ENCODE peak calls at places on chromosomes 7 and 10, in eight cellular contexts. One of them, this sample, is unnamed.

GRCh38 chr7:65225422-65226006 is 148.1 kb upstream of the ZNF92 start:
- DNase-seq in adrenal gland: no peak
- DNase-seq in thoracic aorta: no peak
- DNase-seq in HCT116: no peak
- DNase-seq in fibroblast of lung: no peak
- DNase-seq in PC-3: no peak
- DNase-seq in pancreas: no peak
- DNase-seq in stomach: no peak
- DNase-seq in this sample: no peak

GRCh38 chr10:65544756-65545155 is 1381.1 kb upstream of the LRRTM3 start:
- DNase-seq in HCT116: no peak
- DNase-seq in pancreas: no peak
- DNase-seq in PC-3: no peak
- DNase-seq in thoracic aorta: no peak
- DNase-seq in stomach: no peak
- DNase-seq in fibroblast of lung: no peak
- DNase-seq in adrenal gland: no peak
- DNase-seq in this sample: no peak

GRCh38 chr7:96508371-96508770 is 186.5 kb upstream of the SLC25A13 start:
- DNase-seq in adrenal gland: no peak
- DNase-seq in HCT116: no peak
- DNase-seq in stomach: no peak
- DNase-seq in fibroblast of lung: peak; percentile 22
- DNase-seq in PC-3: peak; percentile 76
- DNase-seq in pancreas: no peak
- DNase-seq in thoracic aorta: no peak
- DNase-seq in this sample: peak; percentile 22

GRCh38 chr7:7212612-7213011 is 30.3 kb downstream of the C1GALT1 start:
- DNase-seq in adrenal gland: no peak
- DNase-seq in HCT116: no peak
- DNase-seq in thoracic aorta: no peak
- DNase-seq in pancreas: no peak
- DNase-seq in PC-3: no peak
- DNase-seq in fibroblast of lung: no peak
- DNase-seq in stomach: no peak
- DNase-seq in this sample: no peak

GRCh38 chr7:112437038-112437437 is 13.2 kb upstream of the IFRD1 start:
- DNase-seq in thoracic aorta: no peak
- DNase-seq in pancreas: no peak
- DNase-seq in adrenal gland: no peak
- DNase-seq in fibroblast of lung: no peak
- DNase-seq in PC-3: peak; percentile 55
- DNase-seq in stomach: no peak
- DNase-seq in HCT116: no peak
- DNase-seq in this sample: peak; percentile 71

GRCh38 chr7:81070956-81071355 is 152.1 kb upstream of the SEMA3C start:
- DNase-seq in stomach: no peak
- DNase-seq in thoracic aorta: no peak
- DNase-seq in HCT116: no peak
- DNase-seq in PC-3: no peak
- DNase-seq in pancreas: no peak
- DNase-seq in adrenal gland: no peak
- DNase-seq in fibroblast of lung: no peak
- DNase-seq in this sample: no peak

GRCh38 chr7:122203814-122204213 is 59.8 kb upstream of the AASS start:
- DNase-seq in thoracic aorta: no peak
- DNase-seq in adrenal gland: no peak
- DNase-seq in stomach: no peak
- DNase-seq in pancreas: no peak
- DNase-seq in fibroblast of lung: no peak
- DNase-seq in HCT116: no peak
- DNase-seq in PC-3: no peak
- DNase-seq in this sample: no peak

GRCh38 chr10:70745555-70745954 is 39.6 kb downstream of the TBATA start:
- DNase-seq in adrenal gland: no peak
- DNase-seq in stomach: no peak
- DNase-seq in PC-3: no peak
- DNase-seq in pancreas: no peak
- DNase-seq in thoracic aorta: no peak
- DNase-seq in HCT116: no peak
- DNase-seq in fibroblast of lung: no peak
- DNase-seq in this sample: no peak

GRCh38 chr7:30134011-30134410 is 775 bp upstream of the MTURN start:
- DNase-seq in thoracic aorta: no peak
- DNase-seq in fibroblast of lung: no peak
- DNase-seq in HCT116: no peak
- DNase-seq in PC-3: no peak
- DNase-seq in pancreas: no peak
- DNase-seq in stomach: no peak
- DNase-seq in adrenal gland: no peak
- DNase-seq in this sample: no peak

GRCh38 chr7:137789215-137789899 is 57.4 kb downstream of the DGKI start:
- DNase-seq in HCT116: no peak
- DNase-seq in thoracic aorta: no peak
- DNase-seq in pancreas: no peak
- DNase-seq in adrenal gland: no peak
- DNase-seq in PC-3: no peak
- DNase-seq in fibroblast of lung: no peak
- DNase-seq in stomach: no peak
- DNase-seq in this sample: peak; percentile 47

GRCh38 chr7:128697301-128697905 is 25.3 kb downstream of the GARIN1A start:
- DNase-seq in adrenal gland: peak; percentile 36
- DNase-seq in PC-3: no peak
- DNase-seq in HCT116: no peak
- DNase-seq in thoracic aorta: no peak
- DNase-seq in pancreas: no peak
- DNase-seq in fibroblast of lung: peak; percentile 74
- DNase-seq in stomach: peak; percentile 38
- DNase-seq in this sample: peak; percentile 36

GRCh38 chr10:84333864-84334451 is 5.6 kb downstream of the CCSER2 start:
- DNase-seq in fibroblast of lung: peak; percentile 21
- DNase-seq in HCT116: no peak
- DNase-seq in thoracic aorta: no peak
- DNase-seq in pancreas: no peak
- DNase-seq in PC-3: no peak
- DNase-seq in stomach: no peak
- DNase-seq in adrenal gland: no peak
- DNase-seq in this sample: no peak

GRCh38 chr10:117163061-117163953 is 25.2 kb upstream of the VAX1 start:
- DNase-seq in stomach: no peak
- DNase-seq in thoracic aorta: no peak
- DNase-seq in adrenal gland: no peak
- DNase-seq in PC-3: no peak
- DNase-seq in fibroblast of lung: no peak
- DNase-seq in HCT116: no peak
- DNase-seq in pancreas: no peak
- DNase-seq in this sample: no peak

GRCh38 chr10:52004342-52004949 is 305.1 kb upstream of the CSTF2T start:
- DNase-seq in thoracic aorta: no peak
- DNase-seq in pancreas: no peak
- DNase-seq in stomach: no peak
- DNase-seq in PC-3: peak; percentile 94
- DNase-seq in adrenal gland: no peak
- DNase-seq in fibroblast of lung: peak; percentile 69
- DNase-seq in HCT116: peak; percentile 22
- DNase-seq in this sample: peak; percentile 23

GRCh38 chr10:79610601-79611191 is at the start of gene SFTPA1:
- DNase-seq in fibroblast of lung: no peak
- DNase-seq in PC-3: no peak
- DNase-seq in HCT116: no peak
- DNase-seq in thoracic aorta: no peak
- DNase-seq in pancreas: no peak
- DNase-seq in adrenal gland: no peak
- DNase-seq in stomach: no peak
- DNase-seq in this sample: no peak

DNA sequence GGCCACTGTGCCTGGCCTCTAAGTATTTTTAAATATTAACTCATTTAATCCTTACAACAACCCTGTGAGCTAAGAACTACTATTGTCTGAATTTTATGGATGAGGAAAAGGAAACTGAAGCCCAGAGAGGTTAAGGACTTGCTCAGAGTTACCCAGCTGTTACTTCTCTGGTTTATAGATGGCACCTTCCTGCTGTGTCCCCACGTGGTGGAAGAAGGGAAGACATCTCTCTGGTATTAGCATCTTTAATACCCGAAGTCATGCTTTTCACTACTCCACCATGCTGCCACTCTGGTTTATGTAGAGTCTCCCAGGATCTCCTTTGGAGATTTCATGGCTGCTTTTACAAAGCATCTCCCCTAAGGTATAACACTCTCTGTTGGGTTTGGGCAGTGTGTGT is 105.5 kb upstream of the MKLN1 start:
- DNase-seq in HCT116: no peak
- DNase-seq in thoracic aorta: no peak
- DNase-seq in pancreas: no peak
- DNase-seq in fibroblast of lung: no peak
- DNase-seq in PC-3: no peak
- DNase-seq in stomach: no peak
- DNase-seq in adrenal gland: no peak
- DNase-seq in this sample: no peak
- TF ChIP-seq CTCF in HCT116: no peak
- TF ChIP-seq CTCF in thoracic aorta: no peak
- TF ChIP-seq CTCF in pancreas: no peak
- TF ChIP-seq CTCF in fibroblast of lung: no peak
- TF ChIP-seq CTCF in PC-3: peak; percentile 17
- TF ChIP-seq CTCF in stomach: no peak
- TF ChIP-seq CTCF in adrenal gland: no peak
- TF ChIP-seq CTCF in this sample: no peak

GRCh38 chr10:110646417-110647135 is 2.4 kb downstream of the RBM20 start:
- DNase-seq in PC-3: peak; percentile 13
- DNase-seq in pancreas: no peak
- DNase-seq in stomach: no peak
- DNase-seq in adrenal gland: no peak
- DNase-seq in thoracic aorta: no peak
- DNase-seq in HCT116: no peak
- DNase-seq in fibroblast of lung: no peak
- DNase-seq in this sample: no peak
- H3K27ac ChIP-seq in PC-3: peak overlapping the region; percentile 14
- H3K27ac ChIP-seq in pancreas: no peak overlapping the region
- H3K27ac ChIP-seq in stomach: no peak overlapping the region
- H3K27ac ChIP-seq in adrenal gland: no peak overlapping the region
- H3K27ac ChIP-seq in thoracic aorta: no peak overlapping the region
- H3K27ac ChIP-seq in HCT116: no peak overlapping the region
- H3K27ac ChIP-seq in fibroblast of lung: no peak overlapping the region
- H3K27ac ChIP-seq in this sample: no peak overlapping the region

GRCh38 chr10:14571866-14572507 is 202.7 kb downstream of the FAM107B start:
- DNase-seq in thoracic aorta: peak; percentile 41
- DNase-seq in adrenal gland: peak; percentile 47
- DNase-seq in PC-3: peak; percentile 72
- DNase-seq in pancreas: peak; percentile 87
- DNase-seq in fibroblast of lung: peak; percentile 55
- DNase-seq in HCT116: no peak
- DNase-seq in stomach: peak; percentile 92
- DNase-seq in this sample: peak; percentile 46
- H3K4me1 ChIP-seq in thoracic aorta: peaks cover 17% of the 10 kb centered on the region
- H3K4me1 ChIP-seq in adrenal gland: peaks cover 7% of the 10 kb centered on the region
- H3K4me1 ChIP-seq in PC-3: peaks cover 40% of the 10 kb centered on the region
- H3K4me1 ChIP-seq in pancreas: peaks cover 43% of the 10 kb centered on the region
- H3K4me1 ChIP-seq in fibroblast of lung: peaks cover 9% of the 10 kb centered on the region
- H3K4me1 ChIP-seq in HCT116: peaks cover 12% of the 10 kb centered on the region
- H3K4me1 ChIP-seq in stomach: peaks cover 95% of the 10 kb centered on the region
- H3K4me1 ChIP-seq in this sample: peaks cover 17% of the 10 kb centered on the region

DNA sequence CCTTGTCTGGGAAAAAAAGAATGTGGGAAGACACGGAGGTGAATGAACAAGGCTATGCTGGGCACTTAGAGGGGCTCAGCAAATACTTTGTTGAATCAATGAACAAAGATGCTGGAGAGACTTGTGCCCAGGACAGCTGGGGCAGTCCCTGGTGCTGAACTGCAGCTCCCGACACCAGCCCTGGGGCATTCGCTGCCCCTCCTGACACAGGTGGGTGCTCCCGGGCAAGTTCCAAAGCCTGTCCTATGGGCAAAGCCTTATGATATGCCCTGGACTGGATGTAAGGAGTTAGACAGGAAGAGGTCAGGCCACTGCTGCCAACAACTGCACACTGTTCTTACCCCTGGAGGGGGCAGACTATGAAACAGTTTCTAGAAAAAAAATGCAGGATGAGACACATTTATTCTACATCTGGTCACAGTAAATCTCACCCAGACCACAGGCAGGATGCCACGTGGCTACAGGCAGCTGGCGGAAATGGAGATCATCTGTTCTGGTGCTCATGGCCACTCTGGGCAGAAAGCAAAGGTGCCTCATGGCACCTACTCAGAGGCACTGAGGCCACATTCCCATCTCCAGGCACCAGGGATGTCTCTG is 21.9 kb upstream of the FRAT2 start:
- DNase-seq in adrenal gland: no peak
- DNase-seq in HCT116: no peak
- DNase-seq in thoracic aorta: no peak
- DNase-seq in PC-3: no peak
- DNase-seq in pancreas: no peak
- DNase-seq in fibroblast of lung: no peak
- DNase-seq in stomach: no peak
- DNase-seq in this sample: no peak
- TF ChIP-seq CTCF in adrenal gland: no peak
- TF ChIP-seq CTCF in HCT116: no peak
- TF ChIP-seq CTCF in thoracic aorta: no peak
- TF ChIP-seq CTCF in PC-3: no peak
- TF ChIP-seq CTCF in pancreas: no peak
- TF ChIP-seq CTCF in fibroblast of lung: no peak
- TF ChIP-seq CTCF in stomach: no peak
- TF ChIP-seq CTCF in this sample: no peak

DNA sequence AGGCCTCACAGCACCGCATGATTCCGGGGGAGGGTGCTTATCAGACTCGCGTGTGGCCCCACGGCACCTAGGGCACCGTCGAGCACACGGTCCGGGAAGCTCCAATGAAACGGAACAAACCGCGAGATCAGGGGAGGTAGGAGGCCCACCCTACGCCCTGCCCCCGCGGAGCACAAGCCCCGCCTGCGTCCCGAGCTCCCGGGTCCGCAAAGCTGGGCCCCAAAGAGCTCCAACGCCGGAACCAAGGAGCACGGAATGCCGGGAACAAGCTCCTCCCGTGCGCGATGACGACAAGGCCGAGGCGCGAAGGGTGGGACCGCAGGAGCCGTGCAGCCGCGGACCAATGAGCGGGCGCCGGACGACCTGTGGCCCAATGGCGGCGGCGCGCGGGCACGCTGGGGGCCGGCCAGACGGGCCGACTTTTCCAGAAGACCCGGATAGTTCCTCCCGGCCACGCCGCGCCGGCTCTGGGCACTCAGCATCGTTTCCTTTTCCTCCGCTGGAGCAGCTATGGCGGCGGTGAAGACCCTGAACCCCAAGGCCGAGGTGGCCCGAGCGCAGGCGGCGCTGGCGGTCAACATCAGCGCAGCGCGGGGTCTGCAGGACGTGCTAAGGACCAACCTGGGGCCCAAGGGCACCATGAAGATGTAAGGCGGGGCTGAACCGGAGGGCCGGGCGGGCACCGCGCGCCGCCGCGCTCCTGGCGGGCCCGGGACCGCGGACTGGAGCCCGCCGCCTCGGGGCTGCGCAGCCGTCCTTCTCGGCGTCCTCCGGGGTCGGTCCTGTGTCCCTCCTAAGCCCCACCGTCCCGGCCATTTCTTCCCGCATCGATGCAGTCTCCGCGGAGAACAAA is at the start of the genes CCT6A and PSPH:
- DNase-seq in adrenal gland: peak; percentile 99
- DNase-seq in pancreas: peak; percentile 96
- DNase-seq in PC-3: peak; percentile 98
- DNase-seq in stomach: peak; percentile 98
- DNase-seq in HCT116: peak; percentile 95
- DNase-seq in fibroblast of lung: peak; percentile 98
- DNase-seq in thoracic aorta: peak; percentile 89
- DNase-seq in this sample: peak; percentile 93
- H3K27ac ChIP-seq in adrenal gland: peak within 1 kb of the TSS; percentile 96
- H3K27ac ChIP-seq in pancreas: peak within 1 kb of the TSS; percentile 88
- H3K27ac ChIP-seq in PC-3: peak within 1 kb of the TSS; percentile 70
- H3K27ac ChIP-seq in stomach: peak within 1 kb of the TSS; percentile 95
- H3K27ac ChIP-seq in HCT116: peak within 1 kb of the TSS; percentile 94
- H3K27ac ChIP-seq in fibroblast of lung: peak within 1 kb of the TSS; percentile 96
- H3K27ac ChIP-seq in thoracic aorta: peak within 1 kb of the TSS; percentile 80
- H3K27ac ChIP-seq in this sample: peak within 1 kb of the TSS; percentile 74

GRCh38 chr7:43642897-43643630 is 60.2 kb downstream of the STK17A start:
- DNase-seq in thoracic aorta: no peak
- DNase-seq in stomach: no peak
- DNase-seq in adrenal gland: no peak
- DNase-seq in HCT116: no peak
- DNase-seq in pancreas: no peak
- DNase-seq in PC-3: no peak
- DNase-seq in fibroblast of lung: no peak
- DNase-seq in this sample: no peak
- H3K4me1 ChIP-seq in thoracic aorta: peaks cover 73% of the 10 kb centered on the region
- H3K4me1 ChIP-seq in stomach: peaks cover 59% of the 10 kb centered on the region
- H3K4me1 ChIP-seq in adrenal gland: peaks cover 36% of the 10 kb centered on the region
- H3K4me1 ChIP-seq in HCT116: peaks cover 18% of the 10 kb centered on the region
- H3K4me1 ChIP-seq in pancreas: peaks cover 26% of the 10 kb centered on the region
- H3K4me1 ChIP-seq in PC-3: peaks cover 41% of the 10 kb centered on the region
- H3K4me1 ChIP-seq in fibroblast of lung: peaks cover 32% of the 10 kb centered on the region
- H3K4me1 ChIP-seq in this sample: peaks cover 10% of the 10 kb centered on the region

This sample was measured in foreskin keratinocyte.